ENCODE peak calls at places on chromosomes 5 and 9, in seven cellular contexts. J, D, V, S, B, Y and F are unnamed samples.
A peak's percentile ranks its signal among the peaks of the same experiment; 100 is the strongest.

GRCh38 chr9:97889941-97890557 is 32.3 kb downstream of the TRMO start:
- DNase-seq in S (peak; percentile 6), Y (no peak), V (peak; percentile 45), D (no peak), J (peak; percentile 38), B (peak; percentile 37), F (no peak)

GRCh38 chr5:173771058-173771742 is 116.9 kb upstream of the CPEB4 start:
- DNase-seq in J (peak; percentile 66), D (no peak), V (no peak), B (no peak), S (no peak), Y (no peak), F (no peak)

GRCh38 chr9:114401344-114401743 is 13.6 kb upstream of the AKNA start:
- DNase-seq in Y (no peak), B (peak; percentile 67), V (no peak), D (peak; percentile 77), J (no peak), S (no peak), F (no peak)

GRCh38 chr9:133119039-133119438 is 2.0 kb downstream of the RALGDS start:
- DNase-seq in D (no peak), J (no peak), Y (no peak), S (no peak), V (no peak), B (no peak), F (no peak)

GRCh38 chr9:115379719-115380118 is 261.8 kb upstream of the TNC start:
- DNase-seq in D (no peak), V (no peak), J (no peak), Y (no peak), S (no peak), B (no peak), F (no peak)

GRCh38 chr5:151183451-151184245 is 26.1 kb upstream of the ANXA6 start:
- DNase-seq in B (no peak), V (no peak), S (peak; percentile 62), Y (no peak), J (no peak), D (no peak), F (peak; percentile 16)

GRCh38 chr5:54249210-54250028 is 61.0 kb downstream of the ARL15 start:
- DNase-seq in V (peak; percentile 29), J (peak; percentile 26), Y (no peak), S (peak; percentile 20), B (peak; percentile 14), D (no peak), F (peak; percentile 59)

GRCh38 chr9:113467183-113467582 is 3.7 kb downstream of the RGS3 start:
- DNase-seq in D (no peak), S (no peak), Y (no peak), J (no peak), V (no peak), B (no peak), F (no peak)

GRCh38 chr9:133943781-133944745 is 48.1 kb downstream of the VAV2 start:
- DNase-seq in V (peak; percentile 49), J (peak; percentile 17), S (no peak), B (no peak), D (no peak), Y (no peak), F (no peak)

GRCh38 chr5:180241600-180241999 is 32.6 kb upstream of the RASGEF1C start:
- DNase-seq in S (no peak), J (no peak), Y (no peak), B (no peak), D (no peak), V (no peak), F (no peak)

GRCh38 chr5:132777209-132778069 is at the start of gene SEPTIN8:
- DNase-seq in J (peak; percentile 60), Y (no peak), B (peak; percentile 59), D (no peak), S (peak; percentile 57), V (peak; percentile 31), F (peak; percentile 57)

GRCh38 chr5:35248843-35249780 is 18.8 kb upstream of the PRLR start:
- DNase-seq in J (no peak), V (no peak), B (no peak), Y (no peak), D (no peak), S (peak; percentile 39), F (no peak)

GRCh38 chr9:122402403-122403268 is 31.8 kb downstream of the PTGS1 start:
- DNase-seq in D (peak; percentile 27), V (no peak), J (no peak), B (no peak), S (peak; percentile 98), Y (no peak), F (peak; percentile 89)

GRCh38 chr5:64453405-64453804 is 52.4 kb upstream of the RGS7BP start:
- DNase-seq in Y (no peak), B (no peak), J (no peak), S (no peak), D (no peak), V (no peak), F (no peak)

GRCh38 chr5:116046823-116047222 is 14.6 kb downstream of the ARL14EPL start:
- DNase-seq in Y (no peak), J (no peak), V (no peak), B (no peak), D (no peak), S (no peak), F (no peak)

GRCh38 chr9:130263601-130264413 is 1.8 kb upstream of the HMCN2 start:
- DNase-seq in B (no peak), V (no peak), D (no peak), Y (no peak), J (peak; percentile 52), S (peak; percentile 48), F (no peak)

GRCh38 chr5:72921103-72921502 is 34.7 kb upstream of the FCHO2 start:
- DNase-seq in D (no peak), V (no peak), Y (no peak), S (no peak), B (no peak), J (no peak), F (no peak)

GRCh38 chr9:129023036-129023907 is 4.9 kb downstream of the SH3GLB2 start:
- DNase-seq in J (no peak), Y (peak; percentile 74), D (no peak), B (no peak), S (peak; percentile 72), V (no peak), F (peak; percentile 87)

GRCh38 chr5:168765220-168766037 is 186.3 kb upstream of the PANK3 start:
- DNase-seq in S (peak; percentile 7), V (no peak), J (no peak), D (no peak), Y (no peak), B (no peak), F (peak; percentile 81)

GRCh38 chr9:87875839-87876545 is 6.7 kb upstream of the SPATA31E1 start:
- DNase-seq in J (no peak), D (no peak), B (no peak), Y (no peak), S (no peak), V (no peak), F (no peak)

GRCh38 chr5:57311921-57312320 is 138.1 kb downstream of the GPBP1 start:
- DNase-seq in D (peak; percentile 55), J (no peak), Y (no peak), B (no peak), S (no peak), V (no peak), F (no peak)

GRCh38 chr5:107696071-107696470 is 25.3 kb upstream of the EFNA5 start:
- DNase-seq in D (no peak), S (no peak), Y (no peak), J (no peak), B (no peak), V (no peak), F (no peak)

GRCh38 chr5:95609711-95610110 is 10.2 kb upstream of the GPR150 start:
- DNase-seq in D (no peak), J (no peak), V (no peak), B (no peak), S (peak; percentile 61), Y (no peak), F (no peak)

GRCh38 chr9:114347675-114348074 is 18.0 kb downstream of the ORM2 start:
- DNase-seq in D (no peak), Y (no peak), B (no peak), V (no peak), S (no peak), J (no peak), F (no peak)

GRCh38 chr5:148179234-148179824 is 11.0 kb downstream of the SPINK14 start:
- DNase-seq in D (peak; percentile 64), B (no peak), S (peak; percentile 73), Y (no peak), V (peak; percentile 61), J (no peak), F (peak; percentile 63)

GRCh38 chr5:139657363-139658321 is 9.5 kb downstream of the CXXC5 start:
- DNase-seq in Y (no peak), J (no peak), B (no peak), V (no peak), D (no peak), S (peak; percentile 52), F (peak; percentile 63)
- H3K4me3 ChIP-seq in Y (peak overlapping the region; percentile 47), J (no peak overlapping the region), B (no peak overlapping the region), V (peak overlapping the region; percentile 45), D (no peak overlapping the region), S (no peak overlapping the region), F (peak overlapping the region; percentile 15)

GRCh38 chr5:89071941-89072331 is 189.0 kb upstream of the MEF2C start:
- DNase-seq in Y (no peak), S (no peak), J (no peak), B (no peak), D (no peak), V (no peak), F (no peak)
- H3K4me3 ChIP-seq in Y (no peak overlapping the region), S (no peak overlapping the region), J (no peak overlapping the region), B (no peak overlapping the region), D (no peak overlapping the region), V (no peak overlapping the region), F (no peak overlapping the region)

GRCh38 chr5:96930058-96930457 is 5.8 kb upstream of the LNPEP start:
- DNase-seq in Y (no peak), B (no peak), J (no peak), D (no peak), V (no peak), S (no peak), F (no peak)

GRCh38 chr5:96930589-96930988 is 5.3 kb upstream of the LNPEP start:
- DNase-seq in Y (no peak), V (no peak), B (no peak), S (no peak), D (no peak), J (no peak), F (no peak)

GRCh38 chr5:96933764-96934163 is 2.1 kb upstream of the LNPEP start:
- DNase-seq in J (no peak), V (peak; percentile 34), Y (no peak), S (no peak), B (no peak), D (no peak), F (no peak)

GRCh38 chr5:96931605-96932004 is 4.3 kb upstream of the LNPEP start:
- DNase-seq in Y (no peak), S (no peak), J (no peak), V (peak; percentile 53), D (no peak), B (no peak), F (no peak)

GRCh38 chr5:96932026-96932425 is 3.9 kb upstream of the LNPEP start:
- DNase-seq in J (no peak), B (no peak), D (no peak), S (no peak), V (no peak), Y (no peak), F (no peak)
- H3K4me3 ChIP-seq in J (no peak overlapping the region), B (no peak overlapping the region), D (no peak overlapping the region), S (no peak overlapping the region), V (peak overlapping the region; percentile 87), Y (no peak overlapping the region), F (no peak overlapping the region)

GRCh38 chr5:149407331-149408251 is 28.5 kb upstream of the IL17B start:
- DNase-seq in D (no peak), B (no peak), J (no peak), V (no peak), Y (peak; percentile 74), S (peak; percentile 56), F (peak; percentile 38)
- H3K4me3 ChIP-seq in D (no peak overlapping the region), B (peak overlapping the region; percentile 50), J (peak overlapping the region; percentile 37), V (no peak overlapping the region), Y (peak overlapping the region; percentile 85), S (peak overlapping the region; percentile 52), F (peak overlapping the region; percentile 99)